ENCODE peak calls at places on chromosomes 1 and 21, in five cellular contexts. G is Right ventricle myocardium superior, A is SW480, F is fibroblast of gingiva, Y is progenitor cell of endocrine pancreas. Z is an unnamed sample.

GRCh38 chr1:21623411-21623961 is 45.7 kb downstream of the RAP1GAP start:
- DNase-seq in G (no peak), A (peak; percentile 32), F (no peak), Y (no peak), Z (no peak)

GRCh38 chr1:205319081-205320018 is 2.2 kb downstream of the NUAK2 start:
- DNase-seq in G (peak; percentile 79), A (peak; percentile 58), F (peak; percentile 73), Y (no peak), Z (no peak)

GRCh38 chr1:235012436-235013210 is 116.0 kb downstream of the TOMM20 start:
- DNase-seq in G (no peak), A (peak; percentile 21), F (peak; percentile 26), Y (no peak), Z (no peak)

GRCh38 chr21:37368536-37369279 is 2.1 kb downstream of the DYRK1A start:
- DNase-seq in G (no peak), A (peak; percentile 25), F (no peak), Y (no peak), Z (no peak)

GRCh38 chr21:41987310-41987709 is 22.9 kb downstream of the ZBTB21 start:
- DNase-seq in G (no peak), A (no peak), F (no peak), Y (no peak), Z (no peak)

GRCh38 chr1:245822997-245823396 is 668.2 kb downstream of the KIF26B start:
- DNase-seq in G (no peak), A (peak; percentile 23), F (peak; percentile 88), Y (no peak), Z (no peak)

GRCh38 chr1:57788333-57788732 is 364.5 kb upstream of the DAB1 start:
- DNase-seq in G (no peak), A (peak; percentile 8), F (no peak), Y (no peak), Z (no peak)

GRCh38 chr1:14825396-14825795 is 226.9 kb downstream of the KAZN start:
- DNase-seq in G (no peak), A (no peak), F (no peak), Y (no peak), Z (no peak)

GRCh38 chr1:12339861-12340557 is 110.2 kb downstream of the VPS13D start:
- DNase-seq in G (no peak), A (no peak), F (no peak), Y (no peak), Z (no peak)

GRCh38 chr1:22406722-22407495 is 44.7 kb upstream of the ZBTB40 start:
- DNase-seq in G (no peak), A (no peak), F (no peak), Y (no peak), Z (no peak)

GRCh38 chr1:163796394-163796821 is 474.7 kb downstream of the NUF2 start:
- DNase-seq in G (no peak), A (no peak), F (peak; percentile 76), Y (no peak), Z (no peak)

GRCh38 chr1:1788646-1789431 is 10.6 kb upstream of the NADK start:
- DNase-seq in G (peak; percentile 51), A (peak; percentile 30), F (peak; percentile 51), Y (no peak), Z (no peak)

GRCh38 chr1:226643701-226644540 is 95.2 kb downstream of the ITPKB start:
- DNase-seq in G (peak; percentile 38), A (no peak), F (no peak), Y (no peak), Z (no peak)

GRCh38 chr21:28884481-28884880 is 108.2 kb downstream of the LTN1 start:
- DNase-seq in G (no peak), A (peak; percentile 17), F (no peak), Y (no peak), Z (no peak)

GRCh38 chr21:42534901-42535378 is 21.3 kb downstream of the SLC37A1 start:
- DNase-seq in G (no peak), A (no peak), F (no peak), Y (no peak), Z (no peak)

GRCh38 chr1:232238009-232238408 is 391.9 kb downstream of the SIPA1L2 start:
- DNase-seq in G (no peak), A (no peak), F (no peak), Y (no peak), Z (no peak)

GRCh38 chr21:45225741-45226327 is 61.9 kb downstream of the POFUT2 start:
- DNase-seq in G (no peak), A (no peak), F (no peak), Y (no peak), Z (no peak)

GRCh38 chr1:31718519-31718918 is 14.7 kb upstream of the COL16A1 start:
- DNase-seq in G (no peak), A (no peak), F (no peak), Y (no peak), Z (no peak)

GRCh38 chr1:158285756-158286241 is 3.9 kb upstream of the CD1C start:
- DNase-seq in G (peak; percentile 56), A (no peak), F (no peak), Y (no peak), Z (no peak)

GRCh38 chr1:64476251-64476952 is 6.5 kb downstream of the CACHD1 start:
- DNase-seq in G (no peak), A (no peak), F (peak; percentile 56), Y (no peak), Z (no peak)

GRCh38 chr1:1826356-1827088 is 48.3 kb upstream of the NADK start:
- DNase-seq in G (no peak), A (no peak), F (no peak), Y (no peak), Z (no peak)

GRCh38 chr1:247110627-247111258 is 6.6 kb upstream of the ZNF669 start:
- DNase-seq in G (no peak), A (no peak), F (no peak), Y (no peak), Z (no peak)